ENCODE peak calls at places on chromosome 1, in seven cellular contexts. One of them, this sample, is unnamed.

GRCh38 chr1:21899972-21900371 is 37.1 kb downstream of the HSPG2 start:
- DNase-seq in A549: no peak
- DNase-seq in K562: no peak
- DNase-seq in uterus: peak; percentile 48
- DNase-seq in lower lobe of right lung: no peak
- DNase-seq in cardiac fibroblast: peak; percentile 61
- DNase-seq in prostate gland: no peak
- DNase-seq in this sample: no peak

GRCh38 chr1:40986929-40987328 is 7.4 kb downstream of the CTPS1 start:
- DNase-seq in A549: no peak
- DNase-seq in cardiac fibroblast: no peak
- DNase-seq in uterus: no peak
- DNase-seq in lower lobe of right lung: no peak
- DNase-seq in prostate gland: no peak
- DNase-seq in K562: no peak
- DNase-seq in this sample: no peak

GRCh38 chr1:113966013-113966412 is 13.3 kb upstream of the OLFML3 start:
- DNase-seq in uterus: no peak
- DNase-seq in K562: no peak
- DNase-seq in cardiac fibroblast: peak; percentile 38
- DNase-seq in prostate gland: no peak
- DNase-seq in lower lobe of right lung: no peak
- DNase-seq in A549: no peak
- DNase-seq in this sample: no peak

GRCh38 chr1:246219508-246220030 is 287.5 kb downstream of the SMYD3 start:
- DNase-seq in K562: no peak
- DNase-seq in lower lobe of right lung: no peak
- DNase-seq in uterus: no peak
- DNase-seq in A549: no peak
- DNase-seq in prostate gland: no peak
- DNase-seq in cardiac fibroblast: no peak
- DNase-seq in this sample: no peak

GRCh38 chr1:223341111-223341510 is 22.9 kb downstream of the SUSD4 start:
- DNase-seq in A549: no peak
- DNase-seq in K562: no peak
- DNase-seq in lower lobe of right lung: no peak
- DNase-seq in cardiac fibroblast: no peak
- DNase-seq in prostate gland: no peak
- DNase-seq in uterus: no peak
- DNase-seq in this sample: no peak

GRCh38 chr1:210663730-210664573 is 335.2 kb downstream of the HHAT start:
- DNase-seq in lower lobe of right lung: no peak
- DNase-seq in A549: no peak
- DNase-seq in K562: no peak
- DNase-seq in cardiac fibroblast: no peak
- DNase-seq in prostate gland: no peak
- DNase-seq in uterus: no peak
- DNase-seq in this sample: no peak

GRCh38 chr1:46802901-46803574 is 4.2 kb downstream of the CYP4B1 start:
- DNase-seq in cardiac fibroblast: no peak
- DNase-seq in A549: no peak
- DNase-seq in prostate gland: no peak
- DNase-seq in lower lobe of right lung: no peak
- DNase-seq in uterus: no peak
- DNase-seq in K562: no peak
- DNase-seq in this sample: no peak

GRCh38 chr1:43121251-43121650 is 50.8 kb downstream of the EBNA1BP2 start:
- DNase-seq in uterus: no peak
- DNase-seq in A549: no peak
- DNase-seq in K562: no peak
- DNase-seq in lower lobe of right lung: no peak
- DNase-seq in cardiac fibroblast: no peak
- DNase-seq in prostate gland: peak; percentile 31
- DNase-seq in this sample: no peak

GRCh38 chr1:10901894-10902805 is 105.7 kb upstream of the CASZ1 start:
- DNase-seq in cardiac fibroblast: no peak
- DNase-seq in K562: no peak
- DNase-seq in uterus: no peak
- DNase-seq in lower lobe of right lung: no peak
- DNase-seq in A549: no peak
- DNase-seq in prostate gland: no peak
- DNase-seq in this sample: no peak

DNA sequence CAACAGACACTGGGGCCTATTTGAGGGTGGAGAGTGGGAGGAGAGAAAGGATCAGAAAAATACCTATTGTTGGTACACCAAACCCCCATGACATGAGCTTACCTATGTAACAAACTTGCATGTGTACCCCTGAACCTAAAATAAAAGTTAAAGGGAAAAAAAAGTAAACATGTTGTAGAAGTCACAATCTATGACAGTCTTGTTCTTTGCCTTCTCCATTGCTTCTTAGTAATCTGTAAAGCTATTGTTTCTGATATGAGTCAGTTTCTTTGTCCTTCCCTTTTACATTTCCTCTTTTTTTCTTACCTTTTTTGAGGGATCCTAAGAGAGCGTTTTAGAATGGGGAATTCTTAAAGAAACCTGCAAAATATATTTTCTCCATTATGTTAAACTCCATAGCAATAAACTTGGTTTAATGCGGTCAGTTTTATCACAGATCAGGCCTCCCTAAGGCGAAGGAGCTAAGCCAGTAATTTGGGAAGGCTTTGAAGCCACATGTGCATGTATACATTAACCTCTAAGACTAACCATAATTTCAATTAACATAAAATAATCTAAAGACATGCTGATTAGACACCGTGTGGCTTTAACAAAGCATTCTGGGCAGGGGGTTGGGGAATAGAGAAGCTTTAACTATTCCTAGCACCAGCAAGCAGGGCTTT is 77.8 kb upstream of the C1orf105 start:
- DNase-seq in A549: no peak
- DNase-seq in K562: no peak
- DNase-seq in lower lobe of right lung: no peak
- DNase-seq in prostate gland: no peak
- DNase-seq in cardiac fibroblast: no peak
- DNase-seq in uterus: no peak
- DNase-seq in this sample: no peak
- H3K4me3 ChIP-seq in A549: no peak overlapping the region
- H3K4me3 ChIP-seq in K562: no peak overlapping the region
- H3K4me3 ChIP-seq in lower lobe of right lung: no peak overlapping the region
- H3K4me3 ChIP-seq in prostate gland: no peak overlapping the region
- H3K4me3 ChIP-seq in cardiac fibroblast: no peak overlapping the region
- H3K4me3 ChIP-seq in uterus: no peak overlapping the region
- H3K4me3 ChIP-seq in this sample: no peak overlapping the region

DNA sequence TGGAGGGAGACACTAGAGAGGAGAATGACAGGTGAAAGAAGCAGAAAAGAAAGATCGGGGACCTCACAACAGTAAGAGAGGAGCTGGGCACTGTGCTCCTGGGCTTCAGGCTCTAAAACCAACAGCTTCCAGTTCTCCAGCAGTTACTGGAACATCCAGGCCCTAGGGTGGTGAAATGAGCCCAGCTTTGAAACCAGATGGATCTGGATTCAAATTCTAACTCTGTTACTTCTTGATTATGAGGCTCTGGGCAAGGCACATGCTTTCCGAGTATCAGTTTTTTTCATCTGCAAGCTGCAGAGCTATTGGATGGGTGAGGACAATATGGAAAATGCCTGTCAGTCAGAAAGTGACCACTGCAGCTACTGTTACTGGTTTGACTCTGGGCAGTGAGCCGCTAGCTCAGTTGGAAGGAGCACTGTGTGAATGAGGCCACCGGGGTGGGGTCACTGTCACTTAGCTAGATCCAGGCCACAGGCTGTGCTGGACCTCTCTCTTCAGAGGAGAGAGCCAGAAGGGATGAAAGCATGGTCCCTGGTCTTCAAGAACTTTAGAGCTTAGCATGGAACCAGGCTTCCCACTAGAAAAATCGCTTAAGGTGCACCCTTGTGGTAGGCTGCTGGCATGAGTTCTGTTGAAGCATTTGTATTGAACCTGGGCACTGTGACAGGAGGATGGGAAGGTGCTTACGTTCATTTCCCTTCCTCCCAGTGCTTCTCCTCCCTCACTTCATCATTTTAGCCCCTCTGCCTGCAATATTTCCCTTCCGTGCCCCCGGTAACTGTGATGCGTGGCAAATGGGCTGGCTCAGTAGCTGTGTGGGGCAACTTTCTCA is 12.2 kb downstream of the PLEKHO1 start:
- DNase-seq in uterus: peak; percentile 28
- DNase-seq in lower lobe of right lung: no peak
- DNase-seq in A549: no peak
- DNase-seq in prostate gland: no peak
- DNase-seq in cardiac fibroblast: no peak
- DNase-seq in K562: no peak
- DNase-seq in this sample: no peak
- TF ChIP-seq CTCF in uterus: no peak
- TF ChIP-seq CTCF in lower lobe of right lung: no peak
- TF ChIP-seq CTCF in A549: no peak
- TF ChIP-seq CTCF in prostate gland: peak; percentile 8
- TF ChIP-seq CTCF in cardiac fibroblast: no peak
- TF ChIP-seq CTCF in K562: peak; percentile 11
- TF ChIP-seq CTCF in this sample: no peak

DNA sequence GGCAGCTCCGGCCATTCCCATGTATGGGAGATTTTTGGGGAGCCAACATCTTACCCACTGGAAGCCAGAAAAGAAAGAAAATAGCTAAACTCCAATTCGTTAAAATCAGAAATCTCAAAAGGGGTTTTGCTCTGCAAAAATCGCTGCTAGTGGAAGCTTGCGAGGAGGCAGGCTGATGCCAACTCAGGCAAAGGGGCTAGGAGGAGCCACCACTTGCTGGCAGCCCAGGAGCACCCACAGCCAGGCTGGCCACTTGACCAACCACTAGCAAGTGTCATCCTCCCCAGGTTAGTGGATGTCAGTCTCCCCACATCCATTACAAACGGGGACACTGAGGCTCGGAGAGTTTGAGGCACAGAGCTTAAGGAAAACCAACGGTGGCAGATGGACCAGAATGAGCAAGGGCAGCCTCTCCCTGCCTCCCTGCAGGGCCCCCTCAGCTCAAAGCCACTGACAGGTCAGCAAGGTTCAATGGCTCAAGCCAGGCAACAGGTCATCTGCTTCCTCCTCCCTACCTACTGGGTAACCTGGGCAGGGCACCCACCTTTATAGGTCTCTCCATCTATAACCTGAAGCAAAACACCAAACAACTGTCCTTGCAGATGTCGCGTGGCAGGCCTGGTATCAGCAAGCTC is 10.8 kb downstream of the KCNN3 start:
- DNase-seq in K562: no peak
- DNase-seq in lower lobe of right lung: no peak
- DNase-seq in A549: no peak
- DNase-seq in uterus: no peak
- DNase-seq in prostate gland: no peak
- DNase-seq in cardiac fibroblast: no peak
- DNase-seq in this sample: no peak
- H3K4me3 ChIP-seq in K562: no peak overlapping the region
- H3K4me3 ChIP-seq in lower lobe of right lung: no peak overlapping the region
- H3K4me3 ChIP-seq in A549: no peak overlapping the region
- H3K4me3 ChIP-seq in uterus: no peak overlapping the region
- H3K4me3 ChIP-seq in prostate gland: no peak overlapping the region
- H3K4me3 ChIP-seq in cardiac fibroblast: no peak overlapping the region
- H3K4me3 ChIP-seq in this sample: no peak overlapping the region

GRCh38 chr1:235128453-235129328 is at the start of gene TOMM20:
- DNase-seq in cardiac fibroblast: peak; percentile 99
- DNase-seq in uterus: peak; percentile 96
- DNase-seq in K562: peak; percentile 96
- DNase-seq in A549: peak; percentile 95
- DNase-seq in lower lobe of right lung: peak; percentile 97
- DNase-seq in prostate gland: peak; percentile 94
- DNase-seq in this sample: peak; percentile 74
- TF ChIP-seq CTCF in cardiac fibroblast: no peak
- TF ChIP-seq CTCF in uterus: peak; percentile 26
- TF ChIP-seq CTCF in K562: peak; percentile 12
- TF ChIP-seq CTCF in A549: no peak
- TF ChIP-seq CTCF in lower lobe of right lung: no peak
- TF ChIP-seq CTCF in prostate gland: peak; percentile 30
- TF ChIP-seq CTCF in this sample: peak; percentile 8

DNA sequence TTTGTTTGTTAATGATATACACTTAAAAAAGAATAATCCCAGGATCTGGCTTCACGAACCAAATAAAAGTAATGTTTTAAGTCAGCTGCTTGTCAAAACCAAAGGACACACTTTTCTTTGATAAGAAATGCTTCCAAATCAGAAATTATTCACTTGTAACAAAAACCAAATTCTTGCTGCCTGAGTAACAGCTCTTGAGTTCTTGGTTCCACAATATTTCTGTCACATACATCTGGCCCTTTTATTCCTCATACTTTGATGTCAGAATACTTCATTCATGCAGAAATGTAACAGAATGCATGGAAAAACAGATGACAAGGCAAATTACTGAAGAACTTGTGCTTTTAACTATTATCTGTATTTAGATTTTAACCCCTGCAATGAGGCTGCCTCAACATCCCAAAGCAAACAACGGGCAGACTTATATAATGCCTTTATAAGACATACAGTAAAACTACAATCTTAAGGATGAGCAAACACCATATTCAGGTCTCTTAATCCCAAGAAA is 1.5 kb downstream of the VAMP4 start:
- DNase-seq in prostate gland: no peak
- DNase-seq in uterus: no peak
- DNase-seq in K562: no peak
- DNase-seq in A549: no peak
- DNase-seq in cardiac fibroblast: no peak
- DNase-seq in lower lobe of right lung: no peak
- DNase-seq in this sample: no peak
- H3K4me3 ChIP-seq in prostate gland: no peak overlapping the region
- H3K4me3 ChIP-seq in uterus: no peak overlapping the region
- H3K4me3 ChIP-seq in K562: peak overlapping the region; percentile 92
- H3K4me3 ChIP-seq in A549: no peak overlapping the region
- H3K4me3 ChIP-seq in cardiac fibroblast: peak overlapping the region; percentile 85
- H3K4me3 ChIP-seq in lower lobe of right lung: peak overlapping the region; percentile 85
- H3K4me3 ChIP-seq in this sample: peak overlapping the region; percentile 75

This sample was measured in epithelial cell of proximal tubule.